ENCODE peak calls at places on chromosomes 6 and 20, in six cellular contexts. One of them, this sample, is unnamed. For H3K4me1, the result is how much of the 10 kb centered on the place peaks cover.

GRCh38 chr6:166862978-166863530 is 93.3 kb downstream of the RNASET2 start:
- DNase-seq in heart right ventricle: no peak
- DNase-seq in cardiac muscle cell: no peak
- DNase-seq in CD8-positive, alpha-beta T cell: no peak
- DNase-seq in testis: no peak
- DNase-seq in psoas muscle: no peak
- DNase-seq in this sample: no peak

GRCh38 chr6:7590918-7591302 is 912 bp downstream of the SNRNP48 start:
- DNase-seq in psoas muscle: no peak
- DNase-seq in cardiac muscle cell: no peak
- DNase-seq in CD8-positive, alpha-beta T cell: no peak
- DNase-seq in heart right ventricle: no peak
- DNase-seq in testis: no peak
- DNase-seq in this sample: peak

GRCh38 chr6:53300656-53301551 is 47.8 kb downstream of the ELOVL5 start:
- DNase-seq in psoas muscle: no peak
- DNase-seq in CD8-positive, alpha-beta T cell: no peak
- DNase-seq in cardiac muscle cell: peak
- DNase-seq in heart right ventricle: peak
- DNase-seq in testis: peak
- DNase-seq in this sample: no peak

GRCh38 chr20:48098866-48099265 is 313.6 kb upstream of the SULF2 start:
- DNase-seq in cardiac muscle cell: no peak
- DNase-seq in heart right ventricle: no peak
- DNase-seq in psoas muscle: no peak
- DNase-seq in testis: no peak
- DNase-seq in CD8-positive, alpha-beta T cell: no peak
- DNase-seq in this sample: no peak

GRCh38 chr6:2890981-2891767 is 11.9 kb downstream of the SERPINB9 start:
- DNase-seq in heart right ventricle: no peak
- DNase-seq in testis: no peak
- DNase-seq in cardiac muscle cell: no peak
- DNase-seq in psoas muscle: no peak
- DNase-seq in CD8-positive, alpha-beta T cell: no peak
- DNase-seq in this sample: peak

GRCh38 chr6:45845546-45845945 is 170.1 kb downstream of the CLIC5 start:
- DNase-seq in CD8-positive, alpha-beta T cell: no peak
- DNase-seq in psoas muscle: no peak
- DNase-seq in testis: no peak
- DNase-seq in heart right ventricle: no peak
- DNase-seq in cardiac muscle cell: no peak
- DNase-seq in this sample: no peak

GRCh38 chr20:46022411-46023147 is 6.4 kb upstream of the SLC12A5 start:
- DNase-seq in heart right ventricle: peak
- DNase-seq in CD8-positive, alpha-beta T cell: peak
- DNase-seq in psoas muscle: peak
- DNase-seq in testis: peak
- DNase-seq in cardiac muscle cell: peak
- DNase-seq in this sample: peak

GRCh38 chr6:141783595-141783994 is 349.1 kb upstream of the GJE1 start:
- DNase-seq in CD8-positive, alpha-beta T cell: no peak
- DNase-seq in heart right ventricle: no peak
- DNase-seq in cardiac muscle cell: peak
- DNase-seq in psoas muscle: no peak
- DNase-seq in testis: no peak
- DNase-seq in this sample: no peak

GRCh38 chr6:28545955-28546354 is 20.3 kb downstream of the GPX5 start:
- DNase-seq in CD8-positive, alpha-beta T cell: no peak
- DNase-seq in cardiac muscle cell: no peak
- DNase-seq in testis: no peak
- DNase-seq in psoas muscle: no peak
- DNase-seq in heart right ventricle: no peak
- DNase-seq in this sample: no peak

GRCh38 chr6:104349191-104349590 is 510.5 kb downstream of the HACE1 start:
- DNase-seq in heart right ventricle: no peak
- DNase-seq in testis: no peak
- DNase-seq in CD8-positive, alpha-beta T cell: no peak
- DNase-seq in psoas muscle: no peak
- DNase-seq in cardiac muscle cell: no peak
- DNase-seq in this sample: no peak

GRCh38 chr6:116447496-116448011 is 13.6 kb upstream of the CALHM6 start:
- DNase-seq in testis: no peak
- DNase-seq in cardiac muscle cell: no peak
- DNase-seq in heart right ventricle: no peak
- DNase-seq in psoas muscle: no peak
- DNase-seq in CD8-positive, alpha-beta T cell: no peak
- DNase-seq in this sample: no peak

GRCh38 chr6:159127701-159128100 is 41.5 kb upstream of the FNDC1 start:
- DNase-seq in testis: no peak
- DNase-seq in psoas muscle: no peak
- DNase-seq in CD8-positive, alpha-beta T cell: no peak
- DNase-seq in heart right ventricle: no peak
- DNase-seq in cardiac muscle cell: no peak
- DNase-seq in this sample: no peak

GRCh38 chr6:159130846-159131245 is 38.4 kb upstream of the FNDC1 start:
- DNase-seq in testis: no peak
- DNase-seq in heart right ventricle: no peak
- DNase-seq in CD8-positive, alpha-beta T cell: no peak
- DNase-seq in psoas muscle: no peak
- DNase-seq in cardiac muscle cell: no peak
- DNase-seq in this sample: no peak

GRCh38 chr6:159131709-159132108 is 37.5 kb upstream of the FNDC1 start:
- DNase-seq in heart right ventricle: no peak
- DNase-seq in psoas muscle: no peak
- DNase-seq in CD8-positive, alpha-beta T cell: no peak
- DNase-seq in testis: no peak
- DNase-seq in cardiac muscle cell: no peak
- DNase-seq in this sample: no peak

GRCh38 chr6:159126590-159126989 is 42.6 kb upstream of the FNDC1 start:
- DNase-seq in cardiac muscle cell: peak
- DNase-seq in testis: peak
- DNase-seq in psoas muscle: peak
- DNase-seq in heart right ventricle: peak
- DNase-seq in CD8-positive, alpha-beta T cell: no peak
- DNase-seq in this sample: no peak

DNA sequence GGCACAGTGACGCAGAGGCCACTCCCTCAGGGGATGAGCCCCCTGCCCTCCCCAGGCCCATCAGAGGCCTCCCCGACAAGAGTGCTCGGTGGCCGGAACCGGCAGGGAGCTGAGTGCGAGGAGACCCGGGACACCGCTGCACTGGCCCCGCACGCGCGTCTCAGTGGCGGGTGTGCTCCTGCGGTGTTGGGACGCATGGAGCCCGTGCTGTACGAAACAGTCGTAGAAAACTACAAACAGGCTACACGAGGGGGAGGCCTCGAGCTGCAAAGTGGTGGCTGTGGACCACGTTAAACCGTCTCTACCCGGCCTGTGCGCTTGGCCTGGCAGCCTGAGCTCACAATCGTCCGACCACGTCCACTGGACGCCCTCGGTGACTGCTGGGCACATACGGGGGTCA is 40.2 kb upstream of the FNDC1 start:
- DNase-seq in testis: no peak
- DNase-seq in heart right ventricle: no peak
- DNase-seq in CD8-positive, alpha-beta T cell: no peak
- DNase-seq in psoas muscle: no peak
- DNase-seq in cardiac muscle cell: no peak
- DNase-seq in this sample: no peak
- H3K4me1 ChIP-seq in testis: half or more
- H3K4me1 ChIP-seq in heart right ventricle: under half
- H3K4me1 ChIP-seq in CD8-positive, alpha-beta T cell: under half
- H3K4me1 ChIP-seq in psoas muscle: under half
- H3K4me1 ChIP-seq in cardiac muscle cell: under half
- H3K4me1 ChIP-seq in this sample: under half

GRCh38 chr6:30349411-30350177 is 4.6 kb downstream of the RPP21 start:
- DNase-seq in psoas muscle: no peak
- DNase-seq in CD8-positive, alpha-beta T cell: no peak
- DNase-seq in testis: no peak
- DNase-seq in cardiac muscle cell: no peak
- DNase-seq in heart right ventricle: no peak
- DNase-seq in this sample: no peak
- TF ChIP-seq CTCF in psoas muscle: no peak
- TF ChIP-seq CTCF in CD8-positive, alpha-beta T cell: no peak
- TF ChIP-seq CTCF in testis: no peak
- TF ChIP-seq CTCF in cardiac muscle cell: no peak
- TF ChIP-seq CTCF in heart right ventricle: no peak
- TF ChIP-seq CTCF in this sample: no peak

DNA sequence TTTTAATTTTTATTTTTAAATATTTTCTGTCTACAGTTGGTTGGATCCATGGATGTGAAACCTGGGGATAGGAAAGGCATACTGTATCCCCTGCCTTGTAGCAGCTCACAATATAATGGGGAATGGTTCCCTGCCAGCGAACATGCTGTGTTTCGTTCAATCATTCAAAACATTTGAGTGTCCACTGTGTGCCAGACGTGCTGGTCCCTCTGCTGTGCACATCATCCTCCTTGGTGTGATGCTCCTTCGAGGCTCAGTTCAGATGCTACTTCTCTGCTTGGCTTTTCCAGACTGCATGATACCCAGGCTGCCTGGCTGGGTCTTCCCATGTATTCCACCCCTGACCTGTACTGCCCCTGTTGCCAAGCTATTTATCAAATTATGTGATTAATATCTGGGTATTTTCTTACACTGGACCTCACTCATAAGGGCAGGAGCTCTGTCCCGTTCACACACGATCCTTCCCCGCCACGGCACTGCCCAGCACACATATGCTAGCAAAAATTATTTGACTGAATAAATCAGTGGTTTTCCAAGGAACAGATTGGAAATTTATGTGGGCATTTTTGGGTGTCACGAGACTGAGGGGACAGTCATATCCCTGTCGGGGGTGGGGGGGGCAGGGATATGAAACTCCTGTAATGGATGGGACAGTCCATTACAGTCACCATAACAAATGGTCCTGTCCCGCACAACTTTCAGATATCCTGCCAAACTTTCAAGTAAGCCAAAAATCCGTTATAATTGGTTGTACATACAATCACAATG is 4.9 kb downstream of the SDCBP2 start:
- DNase-seq in testis: no peak
- DNase-seq in psoas muscle: no peak
- DNase-seq in cardiac muscle cell: no peak
- DNase-seq in CD8-positive, alpha-beta T cell: no peak
- DNase-seq in heart right ventricle: no peak
- DNase-seq in this sample: no peak
- H3K4me1 ChIP-seq in testis: under half
- H3K4me1 ChIP-seq in psoas muscle: half or more
- H3K4me1 ChIP-seq in cardiac muscle cell: under half
- H3K4me1 ChIP-seq in CD8-positive, alpha-beta T cell: under half
- H3K4me1 ChIP-seq in heart right ventricle: under half
- H3K4me1 ChIP-seq in this sample: under half

DNA sequence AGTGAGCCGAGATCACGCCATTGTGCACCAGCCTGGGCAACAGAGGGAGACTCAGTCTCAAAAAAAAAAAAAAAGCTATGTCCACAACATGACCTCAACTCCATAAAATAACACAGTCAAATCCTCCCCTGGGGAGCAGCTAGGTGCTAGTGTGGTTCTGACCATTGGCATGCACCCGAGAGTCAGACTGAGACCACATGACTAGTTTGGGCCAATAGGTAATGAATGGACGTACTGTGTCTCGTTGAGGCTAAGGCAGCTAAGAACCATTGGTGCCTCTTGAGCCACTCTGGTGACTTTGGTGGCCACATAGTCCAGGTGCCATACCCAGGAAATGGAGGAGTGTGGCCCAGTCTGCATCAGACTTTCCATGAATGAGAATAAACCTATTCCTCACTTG is 40.3 kb downstream of the ATP9A start:
- DNase-seq in cardiac muscle cell: no peak
- DNase-seq in CD8-positive, alpha-beta T cell: no peak
- DNase-seq in testis: no peak
- DNase-seq in psoas muscle: no peak
- DNase-seq in heart right ventricle: no peak
- DNase-seq in this sample: no peak
- TF ChIP-seq CTCF in cardiac muscle cell: no peak
- TF ChIP-seq CTCF in CD8-positive, alpha-beta T cell: no peak
- TF ChIP-seq CTCF in testis: no peak
- TF ChIP-seq CTCF in psoas muscle: no peak
- TF ChIP-seq CTCF in heart right ventricle: no peak
- TF ChIP-seq CTCF in this sample: no peak

DNA sequence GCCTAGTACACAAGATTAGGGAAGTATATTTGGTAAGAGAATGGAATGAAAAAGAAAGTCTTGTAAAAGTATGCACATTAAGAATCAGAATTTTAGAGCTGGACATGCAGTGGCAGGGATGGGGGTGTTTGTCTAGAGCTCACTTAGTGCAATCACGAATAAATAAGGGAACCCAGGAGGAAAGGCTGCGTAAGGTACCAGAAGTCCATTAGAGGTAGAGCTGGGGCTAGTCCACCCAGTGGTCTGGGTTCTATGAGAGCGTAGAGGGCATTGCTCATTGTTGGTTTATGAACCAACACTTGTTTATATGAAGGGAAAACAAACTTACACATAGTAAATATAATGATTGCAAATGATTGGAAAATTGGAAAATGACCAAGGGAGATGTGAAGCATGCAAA is 3.1 kb downstream of the CDC40 start:
- DNase-seq in heart right ventricle: no peak
- DNase-seq in testis: no peak
- DNase-seq in cardiac muscle cell: no peak
- DNase-seq in psoas muscle: no peak
- DNase-seq in CD8-positive, alpha-beta T cell: no peak
- DNase-seq in this sample: no peak
- H3K4me1 ChIP-seq in heart right ventricle: under half
- H3K4me1 ChIP-seq in testis: under half
- H3K4me1 ChIP-seq in cardiac muscle cell: under half
- H3K4me1 ChIP-seq in psoas muscle: under half
- H3K4me1 ChIP-seq in CD8-positive, alpha-beta T cell: under half
- H3K4me1 ChIP-seq in this sample: under half

GRCh38 chr20:3326779-3327521 is 80.5 kb downstream of the DNAAF9 start:
- DNase-seq in testis: no peak
- DNase-seq in psoas muscle: no peak
- DNase-seq in cardiac muscle cell: peak
- DNase-seq in CD8-positive, alpha-beta T cell: no peak
- DNase-seq in heart right ventricle: no peak
- DNase-seq in this sample: no peak

GRCh38 chr20:3328501-3328900 is 79.0 kb downstream of the DNAAF9 start:
- DNase-seq in CD8-positive, alpha-beta T cell: no peak
- DNase-seq in heart right ventricle: no peak
- DNase-seq in cardiac muscle cell: no peak
- DNase-seq in psoas muscle: no peak
- DNase-seq in testis: no peak
- DNase-seq in this sample: no peak

GRCh38 chr20:3325864-3326263 is 81.6 kb downstream of the DNAAF9 start:
- DNase-seq in CD8-positive, alpha-beta T cell: no peak
- DNase-seq in testis: no peak
- DNase-seq in cardiac muscle cell: no peak
- DNase-seq in psoas muscle: no peak
- DNase-seq in heart right ventricle: no peak
- DNase-seq in this sample: no peak

GRCh38 chr20:3334156-3334943 is 73.1 kb downstream of the DNAAF9 start:
- DNase-seq in CD8-positive, alpha-beta T cell: no peak
- DNase-seq in psoas muscle: no peak
- DNase-seq in cardiac muscle cell: no peak
- DNase-seq in heart right ventricle: no peak
- DNase-seq in testis: no peak
- DNase-seq in this sample: no peak

GRCh38 chr20:3330046-3330741 is 77.3 kb downstream of the DNAAF9 start:
- DNase-seq in CD8-positive, alpha-beta T cell: no peak
- DNase-seq in psoas muscle: no peak
- DNase-seq in heart right ventricle: no peak
- DNase-seq in cardiac muscle cell: no peak
- DNase-seq in testis: no peak
- DNase-seq in this sample: no peak
- TF ChIP-seq CTCF in CD8-positive, alpha-beta T cell: no peak
- TF ChIP-seq CTCF in psoas muscle: no peak
- TF ChIP-seq CTCF in heart right ventricle: no peak
- TF ChIP-seq CTCF in cardiac muscle cell: peak
- TF ChIP-seq CTCF in testis: no peak
- TF ChIP-seq CTCF in this sample: no peak

This sample was measured in mucosa of descending colon.